ENCODE peak calls at places on chromosomes 3 and 15, in nine cellular contexts. L is H1, D is neural progenitor cell, M is GM23248, F is neuronal stem cell, V is colonic mucosa, C is IMR-90, A is endodermal cell, Y is fibroblast of lung. U is an unnamed sample. For H3K9me3, the result is how much of the 10 kb centered on the place peaks cover.

GRCh38 chr3:65811050-65811766 is 227.5 kb downstream of the MAGI1 start:
- DNase-seq in L (no peak), D (no peak), M (peak), F (no peak), V (no peak), C (peak), A (no peak), Y (peak), U (peak)

GRCh38 chr3:13017361-13018038 is 55.7 kb downstream of the IQSEC1 start:
- DNase-seq in L (no peak), D (no peak), M (no peak), F (no peak), V (no peak), C (no peak), A (no peak), Y (no peak), U (no peak)

GRCh38 chr3:115876860-115877646 is 253.7 kb downstream of the GAP43 start:
- DNase-seq in L (no peak), D (no peak), M (peak), F (no peak), V (no peak), C (no peak), A (no peak), Y (no peak), U (no peak)

GRCh38 chr3:62139957-62140356 is 233.4 kb downstream of the FEZF2 start:
- DNase-seq in L (no peak), D (no peak), M (peak), F (no peak), V (no peak), C (peak), A (no peak), Y (no peak), U (peak)

GRCh38 chr15:25565470-25566264 is 126.8 kb upstream of the UBE3A start:
- DNase-seq in L (no peak), D (no peak), M (no peak), F (no peak), V (no peak), C (no peak), A (no peak), Y (no peak), U (no peak)

GRCh38 chr3:131544557-131544956 is 41.8 kb upstream of the MRPL3 start:
- DNase-seq in L (no peak), D (no peak), M (no peak), F (no peak), V (no peak), C (no peak), A (no peak), Y (no peak), U (no peak)

GRCh38 chr3:29937185-29937584 is 656.3 kb downstream of the RBMS3 start:
- DNase-seq in L (no peak), D (no peak), M (peak), F (no peak), V (no peak), C (peak), A (no peak), Y (no peak), U (peak)

GRCh38 chr3:120450261-120450913 is 405 bp downstream of the FSTL1 start:
- DNase-seq in L (peak), D (peak), M (peak), F (peak), V (peak), C (no peak), A (peak), Y (no peak), U (no peak)

GRCh38 chr3:29690954-29691353 is 410.1 kb downstream of the RBMS3 start:
- DNase-seq in L (no peak), D (no peak), M (no peak), F (no peak), V (no peak), C (no peak), A (no peak), Y (no peak), U (no peak)

GRCh38 chr3:60045686-60046085 is 995.9 kb upstream of the CFAP20DC start:
- DNase-seq in L (no peak), D (no peak), M (no peak), F (no peak), V (no peak), C (no peak), A (no peak), Y (no peak), U (no peak)

GRCh38 chr3:58222161-58222724 is 11.5 kb upstream of the DNASE1L3 start:
- DNase-seq in L (no peak), D (no peak), M (no peak), F (no peak), V (no peak), C (no peak), A (peak), Y (no peak), U (no peak)

GRCh38 chr3:17187589-17188184 is 302.9 kb downstream of the PLCL2 start:
- DNase-seq in L (no peak), D (peak), M (no peak), F (no peak), V (no peak), C (no peak), A (peak), Y (no peak), U (no peak)

GRCh38 chr15:34721802-34722795 is 32.7 kb downstream of the GJD2 start:
- DNase-seq in L (peak), D (peak), M (peak), F (peak), V (no peak), C (peak), A (peak), Y (peak), U (peak)

GRCh38 chr15:98433302-98433701 is 215.0 kb upstream of the IGF1R start:
- DNase-seq in L (no peak), D (no peak), M (peak), F (no peak), V (no peak), C (no peak), A (no peak), Y (peak), U (peak)

GRCh38 chr3:184354121-184354728 is 7.2 kb downstream of the CLCN2 start:
- DNase-seq in L (peak), D (peak), M (peak), F (no peak), V (peak), C (no peak), A (peak), Y (no peak), U (no peak)

GRCh38 chr15:86009727-86010126 is 69.9 kb upstream of the AGBL1 start:
- DNase-seq in L (no peak), D (no peak), M (no peak), F (no peak), V (no peak), C (no peak), A (no peak), Y (no peak), U (no peak)

GRCh38 chr15:70492240-70493177 is 270.8 kb downstream of the UACA start:
- DNase-seq in L (no peak), D (no peak), M (peak), F (no peak), V (peak), C (peak), A (no peak), Y (peak), U (peak)

GRCh38 chr15:89898146-89898545 is 4.4 kb upstream of the AP3S2 start:
- DNase-seq in L (no peak), D (no peak), M (no peak), F (no peak), V (no peak), C (no peak), A (no peak), Y (no peak), U (no peak)

DNA sequence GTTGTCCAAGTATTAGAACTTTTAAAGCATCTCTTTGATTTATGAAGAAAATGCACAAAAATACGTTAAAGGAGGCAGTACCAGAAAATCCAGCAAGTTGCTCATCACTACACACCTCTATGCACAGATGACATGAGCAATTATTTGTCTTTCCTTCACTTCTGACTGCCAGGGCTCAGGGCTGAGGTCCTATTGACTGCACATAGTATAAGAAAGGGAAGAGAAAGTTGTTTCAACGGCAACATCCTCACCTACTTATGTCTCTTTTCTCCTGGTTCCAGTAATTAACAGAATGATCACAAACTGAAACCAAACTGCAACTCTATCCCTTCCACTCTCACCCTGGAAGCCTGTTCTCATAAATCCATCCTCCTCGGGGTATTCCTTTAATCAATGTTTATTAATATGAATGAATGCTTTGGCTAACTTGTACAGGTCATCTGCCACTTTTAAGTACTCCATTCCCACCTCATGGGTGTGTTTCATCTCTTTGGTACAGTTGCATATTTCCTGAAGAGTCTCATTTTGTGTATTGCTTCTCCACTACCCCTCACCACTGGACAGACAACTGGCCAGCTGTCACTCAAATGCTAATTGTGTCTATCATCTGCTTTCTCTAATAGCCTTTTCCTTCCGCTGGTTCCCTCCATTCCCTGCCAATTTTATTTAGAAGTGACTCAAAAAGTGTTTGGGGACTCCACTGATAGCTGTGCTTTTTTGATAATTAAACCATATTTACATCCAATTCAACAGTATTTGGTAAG is 34.5 kb downstream of the RAB27A start:
- DNase-seq in L (no peak), D (no peak), M (no peak), F (no peak), V (no peak), C (no peak), A (no peak), Y (no peak), U (no peak)
- H3K9ac ChIP-seq in L (no peak), D (no peak), M (no peak), F (no peak), V (no peak), C (peak), A (no peak), Y (no peak), U (no peak)

DNA sequence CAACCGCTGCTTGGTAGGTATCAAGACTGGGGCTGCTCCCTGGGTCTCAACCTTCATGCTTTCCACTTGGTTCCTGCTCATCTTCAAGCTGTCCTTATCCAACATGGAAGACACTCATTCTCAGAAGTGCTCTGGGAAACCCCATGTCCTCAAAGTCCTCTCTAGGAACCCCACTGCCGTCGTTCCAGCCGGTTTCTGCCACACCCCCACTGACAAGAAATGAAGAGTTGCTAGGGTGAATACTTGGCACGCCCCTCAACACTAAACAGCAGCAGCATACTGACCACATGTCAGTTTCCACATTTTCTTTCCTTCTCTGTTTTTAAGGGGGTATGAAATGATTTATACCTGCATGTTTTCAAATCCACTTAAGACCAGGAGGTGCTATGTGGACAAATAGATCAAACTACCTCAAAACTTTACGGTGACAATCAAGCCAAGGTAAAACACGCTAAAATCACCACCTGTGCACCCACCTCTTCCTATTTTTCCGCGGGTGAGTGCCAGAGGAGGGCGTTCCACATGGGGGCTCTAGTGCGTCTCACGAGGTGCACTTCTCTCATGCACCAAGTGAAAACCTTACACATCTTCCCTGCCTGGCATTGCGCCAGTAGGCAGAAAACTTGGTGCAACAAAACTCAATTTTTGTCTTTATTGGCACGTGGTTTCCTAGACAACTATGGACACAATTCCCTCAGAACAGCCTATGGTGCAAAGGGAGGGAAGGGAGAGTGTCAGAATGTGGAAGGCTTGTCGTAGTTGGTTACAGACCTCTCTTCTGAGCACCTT is 125.1 kb downstream of the TJP1 start:
- DNase-seq in L (no peak), D (no peak), M (no peak), F (no peak), V (no peak), C (no peak), A (no peak), Y (no peak), U (no peak)
- H3K9me3 ChIP-seq in L (under half), D (under half), M (under half), F (under half), V (under half), C (under half), A (under half), Y (under half), U (under half)

DNA sequence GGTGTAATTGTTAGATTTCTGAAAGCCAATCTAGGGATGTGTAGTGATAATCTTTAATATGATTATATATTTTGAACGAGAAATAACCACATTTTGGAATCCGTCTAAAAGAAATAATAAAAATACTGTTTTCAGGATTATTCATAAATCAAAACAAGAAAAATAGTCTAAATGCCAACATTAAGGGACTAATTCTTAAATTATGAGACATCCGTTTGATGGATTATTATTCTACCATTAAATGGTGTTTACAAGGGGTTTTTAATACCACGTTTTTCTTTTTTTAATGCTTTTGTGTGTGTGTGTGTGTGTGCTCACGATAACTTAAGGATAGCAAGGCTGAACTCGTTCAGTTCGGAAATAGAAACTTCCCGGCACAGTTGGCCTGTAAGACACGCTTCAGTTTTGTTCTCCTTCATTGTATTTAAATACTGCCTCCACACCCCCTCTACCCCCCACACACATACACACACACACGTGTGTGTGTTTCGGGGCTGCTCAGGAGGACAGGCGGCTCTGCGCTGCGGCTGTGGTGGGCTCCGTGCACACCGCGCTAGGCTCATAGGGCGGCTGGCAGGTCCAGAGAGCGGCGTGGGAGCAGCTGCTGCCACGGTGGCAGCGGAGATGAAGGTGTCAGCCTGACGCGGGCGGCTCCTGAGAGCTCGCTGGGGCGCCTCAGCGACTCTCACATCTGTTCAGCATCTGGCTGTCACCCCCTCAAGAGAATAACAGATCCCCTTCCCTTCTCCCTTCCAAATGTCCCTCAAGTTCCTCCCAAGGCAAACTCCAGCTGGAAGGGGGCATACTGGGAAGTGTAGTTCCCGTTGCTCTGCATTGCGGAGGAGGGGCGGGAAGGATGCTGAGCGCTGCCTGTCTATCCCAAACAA is 23.0 kb upstream of the ANP32A start:
- DNase-seq in L (peak), D (peak), M (peak), F (peak), V (no peak), C (no peak), A (peak), Y (peak), U (peak)
- H3K9ac ChIP-seq in L (no peak), D (no peak), M (no peak), F (no peak), V (peak), C (no peak), A (peak), Y (no peak), U (peak)

GRCh38 chr3:44721231-44722102 is 8.0 kb upstream of the ZNF501 start:
- DNase-seq in L (no peak), D (no peak), M (peak), F (no peak), V (no peak), C (peak), A (no peak), Y (peak), U (peak)
- H3K9me3 ChIP-seq in L (half or more), D (under half), M (under half), F (half or more), V (under half), C (half or more), A (half or more), Y (under half), U (half or more)